ENCODE peak calls at places on chromosome 1, in four cellular contexts. G, F, I and J are unnamed samples.

GRCh38 chr1:26826261-26827201 is at the start of gene ZDHHC18:
- DNase-seq in I (peak), G (peak), F (peak), J (peak)

GRCh38 chr1:10721381-10722321 is 74.8 kb downstream of the CASZ1 start:
- DNase-seq in I (no peak), F (no peak), G (no peak), J (no peak)

GRCh38 chr1:9589719-9590157 is 1.0 kb downstream of the TMEM201 start:
- DNase-seq in G (no peak), I (no peak), F (no peak), J (peak)

GRCh38 chr1:152188673-152189591 is 29.9 kb upstream of the RPTN start:
- DNase-seq in G (peak), F (no peak), I (peak), J (peak)

GRCh38 chr1:42822833-42823392 is 5.7 kb upstream of the SVBP start:
- DNase-seq in G (no peak), I (no peak), F (no peak), J (peak)

GRCh38 chr1:53362851-53363642 is 35.2 kb upstream of the LRP8 start:
- DNase-seq in G (no peak), I (no peak), F (no peak), J (peak)

GRCh38 chr1:79441243-79441642 is 434.7 kb upstream of the ADGRL4 start:
- DNase-seq in I (no peak), F (no peak), G (no peak), J (no peak)

GRCh38 chr1:199046618-199047017 is 407.8 kb downstream of the PTPRC start:
- DNase-seq in G (no peak), I (no peak), F (no peak), J (peak)

GRCh38 chr1:204211021-204211420 is 2.8 kb downstream of the GOLT1A start:
- DNase-seq in G (no peak), I (no peak), F (no peak), J (no peak)

GRCh38 chr1:230303822-230304221 is 122.3 kb downstream of the PGBD5 start:
- DNase-seq in G (peak), F (no peak), I (no peak), J (no peak)

GRCh38 chr1:88375977-88376376 is 308.1 kb upstream of the PKN2 start:
- DNase-seq in I (no peak), G (no peak), F (no peak), J (no peak)

GRCh38 chr1:36656271-36656670 is 173.6 kb upstream of the CSF3R start:
- DNase-seq in I (no peak), G (no peak), F (no peak), J (no peak)

GRCh38 chr1:248847956-248848561 is 10.0 kb downstream of the ZNF672 start:
- DNase-seq in F (no peak), I (no peak), G (no peak), J (no peak)

GRCh38 chr1:66831529-66832239 is 30.6 kb upstream of the INSL5 start:
- DNase-seq in G (no peak), F (no peak), I (no peak), J (no peak)

GRCh38 chr1:157352817-157353408 is 199.4 kb downstream of the FCRL5 start:
- DNase-seq in F (no peak), G (no peak), I (no peak), J (no peak)

GRCh38 chr1:232630047-232630893 is at the start of gene SIPA1L2:
- DNase-seq in F (peak), G (peak), I (peak), J (peak)

GRCh38 chr1:161710562-161710961 is 3.5 kb downstream of the FCRLA start:
- DNase-seq in I (no peak), G (no peak), F (no peak), J (no peak)

GRCh38 chr1:47231314-47232186 is 475 bp downstream of the TAL1 start:
- DNase-seq in I (no peak), F (no peak), G (no peak), J (no peak)

GRCh38 chr1:180230416-180230790 is 339 bp downstream of the LHX4 start:
- DNase-seq in I (no peak), F (no peak), G (no peak), J (peak)

GRCh38 chr1:73674945-73675561 is 522.9 kb downstream of the LRRIQ3 start:
- DNase-seq in F (no peak), G (no peak), I (no peak), J (peak)

GRCh38 chr1:205633421-205633976 is 1.7 kb upstream of the ELK4 start:
- DNase-seq in I (no peak), F (no peak), G (no peak), J (peak)

GRCh38 chr1:154485106-154485505 is 16.9 kb upstream of the TDRD10 start:
- DNase-seq in G (no peak), F (no peak), I (no peak), J (no peak)

GRCh38 chr1:111604931-111605330 is 14.7 kb upstream of the RAP1A start:
- DNase-seq in F (no peak), G (no peak), I (peak), J (no peak)

GRCh38 chr1:41846595-41846994 is 72.1 kb downstream of the HIVEP3 start:
- DNase-seq in F (no peak), G (no peak), I (no peak), J (no peak)

GRCh38 chr1:228471154-228471761 is 15.9 kb upstream of the RNF187 start:
- DNase-seq in I (no peak), F (no peak), G (no peak), J (no peak)

GRCh38 chr1:167922023-167922422 is 8.1 kb upstream of the ADCY10 start:
- DNase-seq in G (no peak), F (no peak), I (no peak), J (no peak)

GRCh38 chr1:185080425-185080824 is 35.1 kb downstream of the RNF2 start:
- DNase-seq in F (no peak), G (no peak), I (no peak), J (no peak)

GRCh38 chr1:94237291-94238226 is at the start of gene ARHGAP29:
- DNase-seq in F (peak), I (peak), G (peak), J (peak)

GRCh38 chr1:197356723-197357533 is 88.9 kb downstream of the CRB1 start:
- DNase-seq in F (peak), G (no peak), I (peak), J (peak)

GRCh38 chr1:85611856-85612255 is 31.3 kb downstream of the CCN1 start:
- DNase-seq in G (no peak), I (peak), F (no peak), J (no peak)

GRCh38 chr1:62407398-62408009 is 29.3 kb upstream of the USP1 start:
- DNase-seq in I (peak), F (peak), G (no peak), J (peak)

GRCh38 chr1:96473791-96474452 is 247.7 kb upstream of the PTBP2 start:
- DNase-seq in G (no peak), I (peak), F (no peak), J (no peak)

GRCh38 chr1:181765627-181766026 is 282.3 kb downstream of the CACNA1E start:
- DNase-seq in G (no peak), F (no peak), I (no peak), J (no peak)

GRCh38 chr1:180135535-180135934 is 19.1 kb upstream of the QSOX1 start:
- DNase-seq in I (no peak), F (no peak), G (no peak), J (no peak)